ENCODE peak calls at places on chromosomes 11 and 22, in five cellular contexts. X, M, O, Z and Q are unnamed samples. For H3K4me1, the result is how much of the 10 kb centered on the place peaks cover.

GRCh38 chr11:6474806-6475500 is 1.2 kb upstream of the TRIM3 start:
- DNase-seq in M (no peak), X (no peak), O (no peak), Z (peak), Q (no peak)

GRCh38 chr11:27723685-27724084 is 23.4 kb upstream of the BDNF start:
- DNase-seq in Z (no peak), O (no peak), M (no peak), X (no peak), Q (no peak)

GRCh38 chr11:34302046-34302921 is 55.5 kb downstream of the ABTB2 start:
- DNase-seq in X (no peak), M (no peak), Z (peak), O (peak), Q (no peak)

GRCh38 chr11:107457205-107457557 is 444 bp downstream of the CWF19L2 start:
- DNase-seq in O (no peak), Z (peak), M (no peak), X (peak), Q (no peak)

GRCh38 chr11:64118871-64119495 is 46.9 kb downstream of the MACROD1 start:
- DNase-seq in M (no peak), Z (no peak), O (no peak), X (no peak), Q (no peak)

GRCh38 chr22:24453853-24454252 is 26.5 kb downstream of the ADORA2A start:
- DNase-seq in Z (no peak), O (no peak), M (no peak), X (no peak), Q (no peak)

GRCh38 chr11:396948-397548 is 3.0 kb downstream of the PKP3 start:
- DNase-seq in O (no peak), Z (no peak), M (peak), X (peak), Q (peak)

GRCh38 chr11:46675288-46675851 is 25.0 kb downstream of the ARHGAP1 start:
- DNase-seq in X (peak), M (peak), O (peak), Z (peak), Q (peak)

GRCh38 chr11:123590296-123590912 is 64.0 kb downstream of the SCN3B start:
- DNase-seq in M (peak), Z (no peak), O (peak), X (no peak), Q (no peak)

GRCh38 chr11:129637473-129637872 is 178.2 kb upstream of the TMEM45B start:
- DNase-seq in O (peak), X (no peak), M (no peak), Z (no peak), Q (no peak)

GRCh38 chr11:66081505-66081904 is 11.4 kb downstream of the PACS1 start:
- DNase-seq in M (peak), Z (no peak), X (peak), O (peak), Q (no peak)
- H3K27ac ChIP-seq in M (no peak), Z (no peak), X (no peak), O (peak), Q (peak)

GRCh38 chr11:111416231-111416960 is 37.3 kb upstream of the POU2AF1 start:
- DNase-seq in O (no peak), X (no peak), M (no peak), Z (no peak), Q (no peak)
- H3K4me1 ChIP-seq in O (under half), X (under half), M (under half), Z (under half), Q (under half)

GRCh38 chr22:49787861-49788260 is 39.8 kb downstream of the BRD1 start:
- DNase-seq in X (peak), O (no peak), M (no peak), Z (no peak), Q (no peak)

GRCh38 chr22:49791682-49792081 is 36.0 kb downstream of the BRD1 start:
- DNase-seq in Z (no peak), M (no peak), O (no peak), X (peak), Q (no peak)

GRCh38 chr22:49788492-49788891 is 39.2 kb downstream of the BRD1 start:
- DNase-seq in X (peak), O (no peak), M (peak), Z (no peak), Q (peak)

GRCh38 chr22:49790912-49791311 is 36.8 kb downstream of the BRD1 start:
- DNase-seq in M (no peak), X (peak), O (no peak), Z (no peak), Q (no peak)

DNA sequence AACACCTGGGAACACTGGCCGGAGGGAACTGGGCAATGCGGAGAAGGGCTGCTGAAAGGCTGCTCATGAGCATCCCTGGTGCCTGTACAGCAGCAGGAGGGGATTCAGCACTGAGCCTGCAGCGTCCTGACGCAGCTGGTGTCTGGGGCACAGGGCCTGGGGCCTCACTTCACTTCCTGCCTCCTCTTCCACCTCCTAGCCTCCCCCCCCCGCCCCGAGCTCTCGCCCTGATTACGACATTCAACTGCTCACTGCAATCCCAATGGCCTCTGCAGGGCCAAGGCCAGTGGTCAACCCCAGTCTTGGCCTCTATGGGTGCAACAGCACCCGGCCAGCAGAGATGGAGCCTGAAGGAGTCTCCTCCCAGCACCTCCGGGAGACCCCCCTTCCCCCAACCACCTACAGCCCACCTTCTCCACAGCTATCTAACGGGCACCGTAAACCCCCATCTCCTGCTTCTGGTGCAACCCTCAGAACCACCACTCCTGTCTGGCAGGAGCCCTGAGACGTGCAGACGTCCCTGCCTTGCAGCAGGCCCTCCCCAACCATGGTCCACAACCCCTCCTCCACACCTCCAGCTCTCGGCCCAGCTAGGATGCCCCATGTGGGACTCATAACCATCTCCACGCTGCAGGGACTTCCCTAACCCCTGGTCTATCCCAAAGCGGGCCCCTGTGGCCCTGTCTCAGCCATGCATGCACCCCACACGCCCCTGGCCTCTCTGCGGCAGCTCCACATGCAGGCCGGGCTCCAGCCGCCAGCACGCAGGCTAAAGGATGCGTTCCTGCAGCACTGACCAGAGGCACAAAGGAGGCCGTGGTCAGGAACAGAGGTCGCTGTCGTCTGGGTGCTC is 38.2 kb downstream of the BRD1 start:
- DNase-seq in M (peak), X (peak), Z (peak), O (no peak), Q (no peak)
- H3K27ac ChIP-seq in M (peak), X (peak), Z (no peak), O (no peak), Q (no peak)

GRCh38 chr11:117986981-117987495 is 844 bp downstream of the IL10RA start:
- DNase-seq in Z (no peak), X (no peak), M (no peak), O (no peak), Q (no peak)

GRCh38 chr11:117985953-117986887 is at the start of gene IL10RA:
- DNase-seq in M (peak), O (peak), Z (peak), X (peak), Q (peak)

GRCh38 chr11:117992136-117992535 is 5.9 kb downstream of the IL10RA start:
- DNase-seq in Z (no peak), X (no peak), O (no peak), M (no peak), Q (no peak)

GRCh38 chr11:117992620-117993019 is 6.4 kb downstream of the IL10RA start:
- DNase-seq in M (no peak), X (no peak), Z (no peak), O (no peak), Q (no peak)

GRCh38 chr11:117989351-117990102 is 3.3 kb downstream of the IL10RA start:
- DNase-seq in M (peak), Z (no peak), O (no peak), X (peak), Q (no peak)
- H3K4me1 ChIP-seq in M (under half), Z (under half), O (under half), X (under half), Q (under half)

GRCh38 chr11:124674571-124674970 is 867 bp downstream of the SPA17 start:
- DNase-seq in M (no peak), Z (no peak), X (no peak), O (no peak), Q (no peak)
- H3K27ac ChIP-seq in M (no peak), Z (no peak), X (no peak), O (peak), Q (no peak)

GRCh38 chr11:61883327-61883726 is 8.0 kb downstream of the FADS3 start:
- DNase-seq in M (no peak), O (no peak), X (no peak), Z (no peak), Q (no peak)
- H3K4me1 ChIP-seq in M (under half), O (under half), X (under half), Z (under half), Q (under half)

GRCh38 chr22:37306494-37306829 is 24.2 kb downstream of the CYTH4 start:
- DNase-seq in X (no peak), O (no peak), M (no peak), Z (no peak), Q (no peak)
- H3K27ac ChIP-seq in X (peak), O (peak), M (peak), Z (no peak), Q (no peak)

GRCh38 chr11:3041699-3042098 is 15.5 kb downstream of the CARS1 start:
- DNase-seq in M (peak), O (no peak), Z (no peak), X (no peak), Q (no peak)

GRCh38 chr11:3044915-3045314 is 12.3 kb downstream of the CARS1 start:
- DNase-seq in M (no peak), X (no peak), O (no peak), Z (no peak), Q (no peak)

GRCh38 chr11:3044004-3044403 is 13.2 kb downstream of the CARS1 start:
- DNase-seq in O (no peak), Z (no peak), X (no peak), M (peak), Q (no peak)

GRCh38 chr11:3042496-3043314 is 14.5 kb downstream of the CARS1 start:
- DNase-seq in M (peak), X (peak), Z (no peak), O (no peak), Q (no peak)

DNA sequence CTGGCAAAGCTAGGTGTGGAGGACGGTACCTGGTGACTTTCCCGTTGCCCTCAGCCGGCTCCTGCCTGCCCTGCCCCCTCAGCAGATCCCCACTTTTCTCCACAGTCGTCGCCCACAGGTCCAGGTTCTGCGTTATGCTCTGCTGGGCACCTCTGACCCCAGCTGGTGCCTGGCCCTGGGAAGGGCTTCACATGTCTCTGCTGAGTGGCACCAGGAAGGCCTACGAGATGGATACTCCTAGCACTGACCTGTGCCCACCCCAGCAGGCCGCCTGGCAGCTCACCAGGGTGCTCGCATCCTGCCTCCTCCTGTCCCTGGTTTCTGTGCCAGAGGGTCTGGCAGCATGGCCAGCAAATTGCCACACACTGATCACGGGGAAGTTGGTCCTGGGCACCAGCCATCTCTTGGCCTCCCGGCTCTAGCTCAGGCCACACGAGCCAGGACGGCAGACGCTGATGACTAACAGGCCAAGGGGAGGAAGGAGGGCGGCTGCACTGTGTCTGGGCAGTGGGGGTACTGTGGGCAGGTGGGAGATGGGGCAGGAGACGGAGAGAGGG is 13.8 kb downstream of the CARS1 start:
- DNase-seq in X (peak), M (peak), O (no peak), Z (no peak), Q (peak)
- H3K4me1 ChIP-seq in X (under half), M (under half), O (under half), Z (under half), Q (under half)